ENCODE peak calls at places on chromosomes 16 and 17, in six cellular contexts. U, J, S, N, Q and G are unnamed samples. For H3K9me3, the result is how much of the 10 kb centered on the place peaks cover.

GRCh38 chr16:31141489-31142108 is 6.1 kb upstream of the PRSS8 start:
- DNase-seq in Q (no peak), S (peak), U (peak), N (peak), J (no peak), G (peak)

GRCh38 chr16:15440852-15441251 is 6.5 kb downstream of the BMERB1 start:
- DNase-seq in S (no peak), J (no peak), N (no peak), U (peak), Q (no peak), G (no peak)

GRCh38 chr16:20181386-20181785 is 107.7 kb upstream of the GPR139 start:
- DNase-seq in J (no peak), N (no peak), Q (no peak), U (no peak), S (no peak), G (no peak)

GRCh38 chr17:48997103-48997826 is at the start of gene IGF2BP1:
- DNase-seq in S (peak), Q (no peak), N (no peak), U (peak), J (no peak), G (peak)

GRCh38 chr16:51763072-51763658 is 612.1 kb upstream of the SALL1 start:
- DNase-seq in U (no peak), Q (no peak), N (no peak), S (no peak), J (no peak), G (no peak)

GRCh38 chr17:18280766-18281165 is 20.3 kb downstream of the MIEF2 start:
- DNase-seq in J (no peak), U (peak), N (no peak), S (no peak), Q (no peak), G (no peak)

GRCh38 chr17:31490991-31491793 is 99.7 kb downstream of the RAB11FIP4 start:
- DNase-seq in U (no peak), S (no peak), J (no peak), N (peak), Q (no peak), G (no peak)

GRCh38 chr17:57908278-57908677 is 46.9 kb downstream of the CUEDC1 start:
- DNase-seq in N (no peak), J (no peak), S (no peak), Q (no peak), U (no peak), G (no peak)

GRCh38 chr17:40568074-40568836 is 3.0 kb upstream of the CCR7 start:
- DNase-seq in J (no peak), U (no peak), N (no peak), Q (no peak), S (no peak), G (no peak)
- H3K9me3 ChIP-seq in J (under half), U (under half), N (under half), Q (under half), S (under half), G (under half)

DNA sequence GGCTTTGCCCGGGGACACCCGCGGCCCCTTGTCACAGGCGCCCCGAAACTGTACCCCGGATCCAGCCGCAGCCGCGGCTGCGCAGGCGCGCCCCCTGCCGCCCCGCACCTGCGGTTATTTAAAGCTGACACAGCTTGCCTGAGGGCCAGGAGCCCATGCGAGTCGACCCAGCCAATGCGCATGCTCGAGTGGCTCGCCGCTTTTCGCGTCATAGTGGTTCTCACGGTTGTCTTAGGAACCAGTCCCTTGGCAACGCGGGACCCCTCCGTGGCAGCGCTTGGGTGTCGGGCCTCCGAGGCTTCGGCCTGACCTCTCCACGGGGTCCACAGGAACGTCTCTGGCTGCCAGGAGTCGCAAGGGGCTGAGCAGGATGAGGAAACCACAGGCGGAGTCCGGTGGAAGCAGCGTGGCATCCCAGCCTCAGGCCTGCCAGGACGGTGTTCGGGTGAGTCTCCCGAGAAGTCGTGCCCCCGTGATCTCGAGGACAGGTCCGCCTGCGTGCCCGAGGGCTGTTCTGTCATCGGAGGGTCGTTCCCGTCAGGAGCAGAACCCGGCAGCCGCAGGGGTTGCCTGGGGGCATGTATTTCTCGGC is 716.9 kb downstream of the KCNJ18 start:
- DNase-seq in J (no peak), N (no peak), S (no peak), U (no peak), Q (no peak), G (no peak)
- H3K9me3 ChIP-seq in J (under half), N (under half), S (under half), U (under half), Q (under half), G (under half)

GRCh38 chr16:35631261-35631945 is 2172.0 kb downstream of the TP53TG3F start:
- DNase-seq in Q (no peak), J (no peak), N (no peak), S (no peak), U (no peak), G (no peak)

GRCh38 chr16:35629001-35629400 is 2169.6 kb downstream of the TP53TG3F start:
- DNase-seq in J (no peak), U (no peak), Q (no peak), N (no peak), S (no peak), G (peak)

GRCh38 chr16:35626051-35626450 is 2166.6 kb downstream of the TP53TG3F start:
- DNase-seq in J (no peak), Q (no peak), U (no peak), S (no peak), N (no peak), G (no peak)
- H3K9me3 ChIP-seq in J (under half), Q (under half), U (under half), S (under half), N (under half), G (under half)

GRCh38 chr17:78332991-78333390 is 26.9 kb downstream of the SOCS3 start:
- DNase-seq in N (no peak), J (no peak), S (no peak), Q (no peak), U (no peak), G (no peak)
- H3K9me3 ChIP-seq in N (under half), J (under half), S (under half), Q (under half), U (under half), G (under half)

GRCh38 chr17:65173284-65173793 is 36.2 kb downstream of the RGS9 start:
- DNase-seq in S (peak), N (peak), U (peak), J (no peak), Q (no peak), G (no peak)
- H3K9me3 ChIP-seq in S (under half), N (under half), U (under half), J (under half), Q (under half), G (under half)

GRCh38 chr16:3400779-3401688 is at the start of the genes ZNF174 and ZSCAN32:
- DNase-seq in J (peak), N (peak), Q (peak), U (peak), S (peak), G (peak)
- H3K9me3 ChIP-seq in J (under half), N (under half), Q (under half), U (under half), S (under half), G (under half)

GRCh38 chr16:34054137-34054536 is 594.7 kb downstream of the TP53TG3F start:
- DNase-seq in Q (no peak), U (no peak), J (no peak), S (no peak), N (no peak), G (no peak)
- H3K9me3 ChIP-seq in Q (under half), U (under half), J (under half), S (under half), N (under half), G (under half)

DNA sequence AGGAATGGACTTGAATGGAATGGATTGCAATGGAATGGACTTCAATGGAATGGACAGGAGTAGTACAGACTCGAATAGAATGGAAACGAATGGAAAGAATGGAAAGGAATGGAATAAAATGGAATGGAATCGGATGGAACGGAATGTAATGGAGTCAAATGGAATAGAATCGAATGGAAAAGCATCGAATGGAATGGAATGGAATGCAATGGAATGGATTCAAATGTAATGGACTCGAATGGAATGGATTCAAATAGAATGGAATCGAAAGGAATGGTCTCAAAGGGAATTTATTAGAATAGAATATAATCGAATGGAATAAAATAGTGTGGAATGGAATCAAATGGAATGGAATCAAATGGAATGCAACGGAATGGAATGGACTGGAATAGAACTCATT is 484.9 kb upstream of the WSB1 start:
- DNase-seq in Q (no peak), U (peak), S (no peak), N (no peak), J (no peak), G (no peak)
- H3K9me3 ChIP-seq in Q (under half), U (under half), S (under half), N (under half), J (under half), G (under half)